ENCODE peak calls at places on chromosomes 16 and 17, in eight cellular contexts. Q is stomach; U is adipocyte; H is body of pancreas; N is testis; A is CD4-positive, alpha-beta T cell; G is WERI-Rb-1; X is cardiac muscle cell. P is an unnamed sample.

GRCh38 chr16:21952040-21952792 is 945 bp upstream of the UQCRC2 start:
- DNase-seq in Q (peak; percentile 70), U (peak; percentile 90), H (peak; percentile 73), N (peak; percentile 79), A (peak; percentile 58), G (peak; percentile 61), X (peak; percentile 72), P (peak; percentile 68)

GRCh38 chr16:86626966-86627365 is 48.6 kb downstream of the FOXL1 start:
- DNase-seq in Q (no peak), U (no peak), H (no peak), N (no peak), A (no peak), G (no peak), X (no peak), P (no peak)

GRCh38 chr16:51816929-51817328 is 665.9 kb upstream of the SALL1 start:
- DNase-seq in Q (no peak), U (peak; percentile 4), H (no peak), N (no peak), A (no peak), G (no peak), X (peak; percentile 3), P (no peak)

GRCh38 chr16:2520784-2521577 is 810 bp downstream of the AMDHD2 start:
- DNase-seq in Q (peak; percentile 50), U (peak; percentile 34), H (peak; percentile 23), N (no peak), A (peak; percentile 63), G (no peak), X (no peak), P (no peak)

GRCh38 chr17:44061446-44061845 is 5.0 kb downstream of the LSM12 start:
- DNase-seq in Q (no peak), U (peak; percentile 28), H (no peak), N (no peak), A (no peak), G (no peak), X (no peak), P (no peak)

GRCh38 chr17:16417896-16418683 is 2.7 kb downstream of the TRPV2 start:
- DNase-seq in Q (no peak), U (peak; percentile 12), H (no peak), N (no peak), A (no peak), G (peak; percentile 65), X (peak; percentile 50), P (no peak)

GRCh38 chr16:31702796-31703195 is 170.8 kb upstream of the ZNF267 start:
- DNase-seq in Q (no peak), U (no peak), H (no peak), N (no peak), A (no peak), G (no peak), X (no peak), P (no peak)

GRCh38 chr16:28873543-28874201 is 4.6 kb upstream of the ATP2A1 start:
- DNase-seq in Q (no peak), U (peak; percentile 38), H (peak; percentile 35), N (no peak), A (peak; percentile 55), G (peak; percentile 49), X (peak; percentile 12), P (no peak)

GRCh38 chr17:73646409-73647305 is 2.4 kb upstream of the SDK2 start:
- DNase-seq in Q (peak; percentile 13), U (no peak), H (no peak), N (no peak), A (no peak), G (peak; percentile 73), X (peak; percentile 4), P (peak; percentile 23)

GRCh38 chr17:18980682-18981384 is 23.7 kb downstream of the FAM83G start:
- DNase-seq in Q (no peak), U (no peak), H (no peak), N (no peak), A (no peak), G (no peak), X (no peak), P (no peak)

GRCh38 chr17:48990882-48991357 is 6.3 kb upstream of the IGF2BP1 start:
- DNase-seq in Q (no peak), U (no peak), H (no peak), N (no peak), A (no peak), G (no peak), X (no peak), P (peak; percentile 30)

GRCh38 chr17:71117461-71117860 is 948.1 kb downstream of the KCNJ2 start:
- DNase-seq in Q (no peak), U (no peak), H (no peak), N (no peak), A (no peak), G (no peak), X (peak; percentile 20), P (no peak)

GRCh38 chr16:30746638-30747160 is 1.5 kb upstream of the PHKG2 start:
- DNase-seq in Q (no peak), U (no peak), H (no peak), N (no peak), A (no peak), G (no peak), X (no peak), P (no peak)

GRCh38 chr17:81578038-81578441 is 25.9 kb upstream of the FAAP100 start:
- DNase-seq in Q (no peak), U (peak; percentile 25), H (no peak), N (no peak), A (no peak), G (no peak), X (peak; percentile 73), P (no peak)

GRCh38 chr16:67780847-67781547 is 25.4 kb downstream of the RANBP10 start:
- DNase-seq in Q (peak; percentile 44), U (no peak), H (peak; percentile 42), N (no peak), A (no peak), G (no peak), X (no peak), P (no peak)

GRCh38 chr17:13784466-13784865 is 182.7 kb upstream of the HS3ST3A1 start:
- DNase-seq in Q (no peak), U (no peak), H (no peak), N (no peak), A (no peak), G (no peak), X (peak; percentile 30), P (no peak)

GRCh38 chr17:61770043-61770442 is 93.3 kb downstream of the BRIP1 start:
- DNase-seq in Q (no peak), U (no peak), H (no peak), N (no peak), A (no peak), G (peak; percentile 23), X (no peak), P (no peak)

DNA sequence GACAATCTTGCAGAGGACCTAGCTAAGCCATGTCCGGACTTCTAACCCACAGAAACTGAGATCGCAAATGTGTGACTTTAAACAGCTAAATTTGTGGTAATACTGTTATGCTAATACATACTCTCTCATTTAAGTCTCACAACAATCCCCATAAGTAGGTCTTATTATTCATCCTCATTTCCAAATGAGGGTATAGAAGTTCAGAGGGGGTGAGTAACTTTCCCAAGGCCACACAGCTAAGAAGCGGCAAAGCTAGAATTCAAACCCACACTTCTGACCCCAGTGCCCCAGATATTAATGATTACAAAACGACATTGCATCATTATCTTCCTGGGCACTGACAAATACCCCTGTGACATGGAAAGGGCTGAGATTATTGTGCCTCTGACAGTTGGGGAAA is 81.4 kb downstream of the CNGB1 start:
- DNase-seq in Q (no peak), U (no peak), H (no peak), N (no peak), A (no peak), G (no peak), X (no peak), P (no peak)
- H3K27me3 ChIP-seq in Q (peaks cover 19% of the 10 kb centered on the region), U (peaks cover 24% of the 10 kb centered on the region), H (no peaks in the 10 kb centered on the region), N (no peaks in the 10 kb centered on the region), A (peaks cover 28% of the 10 kb centered on the region), G (no peaks in the 10 kb centered on the region), X (no peaks in the 10 kb centered on the region), P (no peaks in the 10 kb centered on the region)

DNA sequence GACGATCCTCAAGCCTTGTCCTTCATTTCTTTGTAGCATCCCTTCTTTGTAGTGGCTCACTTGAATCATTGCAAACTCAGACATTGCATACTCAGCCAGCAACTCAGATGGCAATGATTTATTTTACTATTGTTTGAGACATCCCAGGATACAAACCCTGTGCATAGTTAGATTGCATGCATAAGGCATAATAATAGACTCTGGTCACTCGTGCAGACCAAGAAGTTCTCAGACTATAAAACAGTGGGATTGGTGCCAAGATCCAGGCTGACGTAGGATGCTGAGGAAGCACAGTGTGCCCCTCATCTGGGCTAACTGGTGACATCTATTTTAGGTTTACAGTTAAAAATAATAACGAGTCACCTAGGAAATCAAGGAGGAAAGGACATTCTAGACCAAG is 142.3 kb downstream of the PMP22 start:
- DNase-seq in Q (no peak), U (peak; percentile 19), H (no peak), N (no peak), A (no peak), G (no peak), X (no peak), P (no peak)
- H3K27me3 ChIP-seq in Q (no peaks in the 10 kb centered on the region), U (no peaks in the 10 kb centered on the region), H (no peaks in the 10 kb centered on the region), N (no peaks in the 10 kb centered on the region), A (peaks cover 13% of the 10 kb centered on the region), G (no peaks in the 10 kb centered on the region), X (no peaks in the 10 kb centered on the region), P (no peaks in the 10 kb centered on the region)

GRCh38 chr16:4410335-4411075 is 5.9 kb downstream of the CORO7 start:
- DNase-seq in Q (peak; percentile 70), U (peak; percentile 96), H (peak; percentile 43), N (peak; percentile 70), A (no peak), G (no peak), X (peak; percentile 94), P (no peak)

GRCh38 chr16:4409081-4409932 is 7.1 kb downstream of the CORO7 start:
- DNase-seq in Q (no peak), U (no peak), H (peak; percentile 39), N (no peak), A (peak; percentile 6), G (no peak), X (no peak), P (no peak)

GRCh38 chr16:4412854-4413253 is 3.5 kb downstream of the CORO7 start:
- DNase-seq in Q (no peak), U (no peak), H (no peak), N (no peak), A (no peak), G (no peak), X (no peak), P (no peak)

GRCh38 chr16:4412159-4412558 is 4.2 kb downstream of the CORO7 start:
- DNase-seq in Q (no peak), U (no peak), H (no peak), N (no peak), A (peak; percentile 5), G (no peak), X (no peak), P (no peak)

DNA sequence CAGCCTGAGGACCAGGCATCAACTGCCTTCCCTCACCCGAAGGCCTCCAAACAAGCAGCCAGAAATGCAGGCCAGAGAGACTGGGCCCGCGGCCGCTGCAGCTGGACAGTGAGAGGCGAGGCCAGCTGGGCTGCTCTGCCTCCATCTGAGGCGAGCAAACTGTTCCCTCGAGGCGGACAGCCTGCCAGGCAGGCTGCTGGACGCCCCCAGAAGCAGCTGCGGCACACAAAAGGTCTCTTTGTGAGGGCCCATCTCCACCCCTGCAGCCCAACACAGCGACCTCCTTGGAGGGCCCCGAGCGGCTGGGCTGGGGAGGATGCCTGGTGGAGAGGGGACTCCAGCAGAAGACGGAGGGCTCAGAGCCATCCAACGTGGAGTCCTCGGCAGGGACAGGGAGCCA is 4.7 kb downstream of the CORO7 start:
- DNase-seq in Q (no peak), U (no peak), H (no peak), N (peak; percentile 87), A (no peak), G (no peak), X (peak; percentile 62), P (no peak)
- H3K27me3 ChIP-seq in Q (no peaks in the 10 kb centered on the region), U (no peaks in the 10 kb centered on the region), H (no peaks in the 10 kb centered on the region), N (no peaks in the 10 kb centered on the region), A (no peaks in the 10 kb centered on the region), G (no peaks in the 10 kb centered on the region), X (no peaks in the 10 kb centered on the region), P (no peaks in the 10 kb centered on the region)

GRCh38 chr16:85166281-85166680 is 54.0 kb upstream of the CIBAR2 start:
- DNase-seq in Q (no peak), U (no peak), H (no peak), N (no peak), A (no peak), G (no peak), X (no peak), P (no peak)
- H3K27me3 ChIP-seq in Q (peaks cover 36% of the 10 kb centered on the region), U (no peaks in the 10 kb centered on the region), H (no peaks in the 10 kb centered on the region), N (no peaks in the 10 kb centered on the region), A (peaks cover 26% of the 10 kb centered on the region), G (no peaks in the 10 kb centered on the region), X (no peaks in the 10 kb centered on the region), P (no peaks in the 10 kb centered on the region)

P was measured in Caco-2.